ENCODE peak calls at places on chromosomes 3 and 15, in four cellular contexts. R is CD8-positive, alpha-beta T cell; Z is cardiac muscle cell; M is PC-9. B is an unnamed sample.

GRCh38 chr3:127173516-127174166 is 19.3 kb upstream of the PRR23E start:
- DNase-seq in M (no peak), R (no peak), Z (no peak), B (no peak)

GRCh38 chr3:119672791-119673190 is 4.4 kb downstream of the COX17 start:
- DNase-seq in R (no peak), Z (peak; percentile 21), M (no peak), B (no peak)

GRCh38 chr3:34073961-34074360 is 275.5 kb downstream of the PDCD6IP start:
- DNase-seq in Z (no peak), M (no peak), R (no peak), B (no peak)

GRCh38 chr3:52415769-52416168 is 29.1 kb downstream of the SEMA3G start:
- DNase-seq in M (no peak), Z (no peak), R (no peak), B (no peak)

GRCh38 chr15:91224750-91225380 is 124.8 kb downstream of the SV2B start:
- DNase-seq in Z (peak; percentile 51), R (no peak), M (no peak), B (peak; percentile 39)

GRCh38 chr15:70475921-70476320 is 287.4 kb downstream of the UACA start:
- DNase-seq in Z (no peak), R (no peak), M (no peak), B (no peak)

GRCh38 chr15:40911139-40911538 is 16.9 kb downstream of the VPS18 start:
- DNase-seq in R (no peak), Z (no peak), M (no peak), B (peak; percentile 90)

GRCh38 chr3:58032186-58032585 is 24.0 kb downstream of the FLNB start:
- DNase-seq in Z (peak; percentile 69), R (no peak), M (no peak), B (no peak)

GRCh38 chr3:65406470-65406869 is 632.2 kb downstream of the MAGI1 start:
- DNase-seq in M (no peak), Z (peak; percentile 60), R (no peak), B (no peak)

GRCh38 chr15:24718289-24719082 is 42.9 kb downstream of the NPAP1 start:
- DNase-seq in R (no peak), Z (no peak), M (no peak), B (no peak)

GRCh38 chr3:118401887-118402286 is 632.8 kb downstream of the IGSF11 start:
- DNase-seq in Z (no peak), R (no peak), M (no peak), B (no peak)

GRCh38 chr15:49406352-49407118 is 16.5 kb upstream of the FGF7 start:
- DNase-seq in Z (no peak), M (no peak), R (no peak), B (no peak)

GRCh38 chr15:40243126-40243810 is 4.4 kb downstream of the PAK6 start:
- DNase-seq in R (no peak), M (no peak), Z (no peak), B (no peak)

GRCh38 chr15:58467722-58468436 is 36.1 kb downstream of the LIPC start:
- DNase-seq in M (no peak), R (no peak), Z (no peak), B (no peak)

GRCh38 chr3:53498993-53499641 is 4.7 kb downstream of the CACNA1D start:
- DNase-seq in R (no peak), M (no peak), Z (no peak), B (no peak)

GRCh38 chr15:47461560-47462175 is 255.6 kb upstream of the SEMA6D start:
- DNase-seq in R (no peak), M (no peak), Z (no peak), B (no peak)

GRCh38 chr3:38317186-38317759 is 29.3 kb upstream of the XYLB start:
- DNase-seq in M (no peak), Z (peak; percentile 50), R (no peak), B (no peak)

GRCh38 chr3:50587373-50587772 is 18.1 kb downstream of the HEMK1 start:
- DNase-seq in R (no peak), Z (no peak), M (no peak), B (no peak)

GRCh38 chr3:42544492-42545283 is 37.1 kb downstream of the SEC22C start:
- DNase-seq in Z (no peak), M (no peak), R (no peak), B (no peak)

GRCh38 chr3:89447244-89447643 is 339.8 kb downstream of the EPHA3 start:
- DNase-seq in M (no peak), R (no peak), Z (peak; percentile 32), B (no peak)

GRCh38 chr3:118488751-118489150 is 545.9 kb downstream of the IGSF11 start:
- DNase-seq in M (no peak), Z (no peak), R (no peak), B (no peak)

GRCh38 chr3:43785551-43785950 is 94.8 kb downstream of the ABHD5 start:
- DNase-seq in R (no peak), M (no peak), Z (peak; percentile 16), B (no peak)
- H3K27ac ChIP-seq in R (no peak overlapping the region), M (no peak overlapping the region), Z (no peak overlapping the region), B (no peak overlapping the region)

GRCh38 chr3:170387952-170388351 is 30.4 kb downstream of the SKIL start:
- DNase-seq in R (no peak), M (no peak), Z (peak; percentile 64), B (no peak)
- TF ChIP-seq CTCF in R (no peak), M (peak; percentile 41), Z (no peak), B (no peak)

GRCh38 chr3:11566916-11567315 is 76.8 kb downstream of the VGLL4 start:
- DNase-seq in R (no peak), Z (no peak), M (no peak), B (peak; percentile 58)

GRCh38 chr3:11565932-11566331 is 77.8 kb downstream of the VGLL4 start:
- DNase-seq in M (no peak), Z (no peak), R (no peak), B (no peak)

GRCh38 chr3:11567516-11568467 is 75.9 kb downstream of the VGLL4 start:
- DNase-seq in Z (peak; percentile 77), M (peak; percentile 54), R (no peak), B (no peak)

GRCh38 chr3:11565492-11565891 is 78.2 kb downstream of the VGLL4 start:
- DNase-seq in Z (no peak), M (no peak), R (no peak), B (no peak)

DNA sequence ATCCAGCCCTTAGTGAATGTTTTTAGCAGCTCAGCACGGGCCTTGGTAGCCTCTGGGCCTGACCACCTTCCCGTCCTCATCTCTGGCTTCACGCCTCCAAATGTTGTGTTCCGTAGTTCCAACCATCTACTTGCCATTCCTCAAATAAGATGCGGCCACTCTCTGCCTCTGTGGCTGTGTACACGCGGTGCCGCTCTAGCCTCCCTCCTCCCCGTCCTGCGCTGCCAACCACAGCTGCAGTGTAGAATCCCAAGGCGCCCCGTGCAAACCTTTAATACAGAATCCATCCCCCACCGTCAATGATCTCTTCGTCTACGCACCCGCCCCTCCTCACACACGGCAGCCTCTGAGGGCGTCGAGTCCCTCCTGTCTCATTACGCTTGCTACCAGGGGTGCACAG is 77.2 kb downstream of the VGLL4 start:
- DNase-seq in M (no peak), Z (no peak), R (no peak), B (no peak)
- H3K36me3 ChIP-seq in M (no peaks in the 10 kb centered on the region), Z (peaks cover 17% of the 10 kb centered on the region), R (peaks cover 15% of the 10 kb centered on the region), B (peaks cover 73% of the 10 kb centered on the region)

DNA sequence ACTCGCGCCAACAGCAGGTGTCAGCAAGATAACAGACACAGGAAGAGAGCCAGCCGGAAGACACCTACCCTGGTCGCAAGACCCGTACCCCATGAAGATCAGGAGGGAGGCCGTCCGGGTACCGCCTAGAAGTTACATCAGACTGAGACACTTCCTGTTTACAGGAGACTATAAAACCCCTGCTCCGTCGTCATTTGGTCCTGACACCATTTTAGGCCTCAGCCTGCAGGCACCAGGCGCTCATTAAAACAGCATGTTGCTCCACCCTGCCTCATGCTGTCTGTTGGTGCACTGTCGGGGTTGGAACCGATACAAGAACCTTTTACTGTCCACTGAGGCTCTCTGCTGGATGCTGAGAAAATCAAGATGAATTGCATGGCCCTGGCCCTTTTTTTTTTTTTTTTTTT is 15.6 kb upstream of the PRTG start:
- DNase-seq in R (no peak), Z (peak; percentile 39), M (no peak), B (no peak)
- H3K27ac ChIP-seq in R (no peak overlapping the region), Z (no peak overlapping the region), M (no peak overlapping the region), B (no peak overlapping the region)

GRCh38 chr3:135393159-135393558 is 572.4 kb upstream of the PPP2R3A start:
- DNase-seq in Z (no peak), R (no peak), M (no peak), B (no peak)
- TF ChIP-seq CTCF in Z (no peak), R (no peak), M (no peak), B (no peak)

GRCh38 chr3:156552973-156553372 is 1.9 kb downstream of the SSR3 start:
- DNase-seq in R (no peak), M (no peak), Z (no peak), B (no peak)
- H3K36me3 ChIP-seq in R (peaks cover 15% of the 10 kb centered on the region), M (peaks cover 57% of the 10 kb centered on the region), Z (peaks cover 4% of the 10 kb centered on the region), B (peaks cover 42% of the 10 kb centered on the region)